ENCODE peak calls at places on chromosomes 13 and 19, in four cellular contexts. S, V, D and R are unnamed samples.

GRCh38 chr13:100129605-100130004 is 40.7 kb downstream of the PCCA start:
- DNase-seq in S (no peak), V (no peak), D (no peak), R (no peak)

GRCh38 chr19:8654591-8655339 is 24.3 kb downstream of the NFILZ start:
- DNase-seq in S (peak; percentile 41), V (peak; percentile 25), D (no peak), R (peak; percentile 20)

GRCh38 chr19:16153582-16154336 is 10.3 kb downstream of the HSH2D start:
- DNase-seq in S (no peak), V (no peak), D (no peak), R (peak; percentile 21)

GRCh38 chr19:28039677-28040381 is 1173.1 kb downstream of the UQCRFS1 start:
- DNase-seq in S (no peak), V (peak; percentile 32), D (no peak), R (peak; percentile 73)

GRCh38 chr13:97367427-97367826 is 66.5 kb upstream of the RAP2A start:
- DNase-seq in S (peak; percentile 90), V (no peak), D (no peak), R (peak; percentile 65)

GRCh38 chr19:14411161-14411560 is 8.0 kb downstream of the DDX39A start:
- DNase-seq in S (no peak), V (no peak), D (no peak), R (no peak)

GRCh38 chr13:40981361-40981760 is 37.8 kb downstream of the ELF1 start:
- DNase-seq in S (no peak), V (no peak), D (no peak), R (no peak)

GRCh38 chr19:49923055-49924003 is 5.7 kb upstream of the ATF5 start:
- DNase-seq in S (no peak), V (no peak), D (no peak), R (no peak)

GRCh38 chr13:75180805-75181455 is 301.0 kb downstream of the TBC1D4 start:
- DNase-seq in S (peak; percentile 88), V (no peak), D (no peak), R (no peak)

GRCh38 chr13:114112231-114112825 is 20.1 kb downstream of the RASA3 start:
- DNase-seq in S (no peak), V (no peak), D (peak; percentile 35), R (no peak)

GRCh38 chr19:1470864-1471513 is 8.0 kb downstream of the C19orf25 start:
- DNase-seq in S (no peak), V (peak; percentile 30), D (no peak), R (no peak)

GRCh38 chr13:101681834-101682233 is 229.4 kb downstream of the ITGBL1 start:
- DNase-seq in S (peak; percentile 2), V (no peak), D (no peak), R (no peak)

GRCh38 chr13:92384410-92384809 is 842.2 kb upstream of the GPC6 start:
- DNase-seq in S (no peak), V (no peak), D (no peak), R (no peak)

GRCh38 chr19:11088508-11089253 is 582 bp upstream of the LDLR start:
- DNase-seq in S (no peak), V (no peak), D (no peak), R (no peak)

GRCh38 chr13:91045351-91046034 is 302.0 kb upstream of the MIR17HG start:
- DNase-seq in S (no peak), V (peak; percentile 44), D (no peak), R (peak; percentile 26)

GRCh38 chr19:58117841-58118575 is 20.0 kb upstream of the ZSCAN18 start:
- DNase-seq in S (no peak), V (no peak), D (no peak), R (no peak)

GRCh38 chr19:1754651-1755466 is 1.6 kb downstream of the ONECUT3 start:
- DNase-seq in S (no peak), V (no peak), D (no peak), R (no peak)